ENCODE peak calls at places on chromosomes 2 and 18, in seven cellular contexts. O is H1, W is IMR-90, V is mesendoderm, I is neuronal stem cell, E is mesenchymal stem cell, Z is H9. Q is an unnamed sample.

GRCh38 chr2:188414412-188414811 is 122.7 kb downstream of the GULP1 start:
- DNase-seq in O (no peak), W (peak; percentile 52), V (no peak), I (no peak), E (no peak), Z (no peak), Q (no peak)

GRCh38 chr2:98308068-98308467 is 38.2 kb upstream of the CNGA3 start:
- DNase-seq in O (no peak), W (peak; percentile 2), V (no peak), I (no peak), E (no peak), Z (no peak), Q (peak; percentile 94)

GRCh38 chr18:47246027-47246971 is 5.2 kb downstream of the SKOR2 start:
- DNase-seq in O (no peak), W (no peak), V (no peak), I (no peak), E (no peak), Z (peak; percentile 43), Q (no peak)

GRCh38 chr2:24832991-24833671 is 39.9 kb downstream of the CENPO start:
- DNase-seq in O (no peak), W (no peak), V (no peak), I (no peak), E (no peak), Z (peak; percentile 40), Q (no peak)

GRCh38 chr2:31365348-31365747 is 49.2 kb downstream of the XDH start:
- DNase-seq in O (no peak), W (no peak), V (no peak), I (no peak), E (no peak), Z (no peak), Q (no peak)

GRCh38 chr2:222862068-222862914 is 1.5 kb downstream of the ACSL3 start:
- DNase-seq in O (no peak), W (peak; percentile 62), V (no peak), I (no peak), E (peak; percentile 63), Z (no peak), Q (no peak)

GRCh38 chr2:236714061-236714460 is 144.4 kb downstream of the ACKR3 start:
- DNase-seq in O (no peak), W (no peak), V (no peak), I (no peak), E (no peak), Z (no peak), Q (no peak)

GRCh38 chr2:118319271-118319684 is 231.0 kb downstream of the INSIG2 start:
- DNase-seq in O (peak; percentile 93), W (no peak), V (peak; percentile 96), I (peak; percentile 41), E (no peak), Z (peak; percentile 96), Q (no peak)

GRCh38 chr2:43193652-43193995 is 32.8 kb downstream of the ZFP36L2 start:
- DNase-seq in O (no peak), W (no peak), V (no peak), I (no peak), E (no peak), Z (no peak), Q (no peak)

GRCh38 chr2:21804151-21804550 is 680.4 kb downstream of the TDRD15 start:
- DNase-seq in O (no peak), W (no peak), V (no peak), I (no peak), E (no peak), Z (no peak), Q (no peak)

GRCh38 chr2:198756166-198756565 is 701.6 kb downstream of the SATB2 start:
- DNase-seq in O (no peak), W (peak; percentile 18), V (no peak), I (no peak), E (no peak), Z (no peak), Q (no peak)

GRCh38 chr2:237128026-237128703 is 42.5 kb downstream of the COPS8 start:
- DNase-seq in O (peak; percentile 46), W (peak; percentile 100), V (peak; percentile 88), I (peak; percentile 31), E (peak; percentile 99), Z (peak; percentile 75), Q (peak; percentile 38)

GRCh38 chr18:77376733-77377094 is 127.1 kb downstream of the GALR1 start:
- DNase-seq in O (no peak), W (no peak), V (no peak), I (no peak), E (no peak), Z (no peak), Q (no peak)

GRCh38 chr18:58901143-58901542 is 36.5 kb downstream of the ZNF532 start:
- DNase-seq in O (no peak), W (no peak), V (no peak), I (no peak), E (no peak), Z (no peak), Q (no peak)

GRCh38 chr18:6406910-6407470 is 7.7 kb downstream of the L3MBTL4 start:
- DNase-seq in O (no peak), W (no peak), V (no peak), I (no peak), E (no peak), Z (no peak), Q (no peak)

GRCh38 chr2:48356701-48357322 is 173.1 kb upstream of the STON1 start:
- DNase-seq in O (no peak), W (peak; percentile 73), V (no peak), I (no peak), E (peak; percentile 80), Z (no peak), Q (peak; percentile 68)

GRCh38 chr2:105324732-105325131 is 4.8 kb downstream of the TGFBRAP1 start:
- DNase-seq in O (no peak), W (peak; percentile 62), V (peak; percentile 86), I (no peak), E (peak; percentile 89), Z (no peak), Q (peak; percentile 79)

GRCh38 chr2:45394216-45394615 is 216.9 kb downstream of the SRBD1 start:
- DNase-seq in O (no peak), W (no peak), V (no peak), I (no peak), E (no peak), Z (no peak), Q (no peak)

GRCh38 chr2:19026156-19026660 is 332.2 kb downstream of the OSR1 start:
- DNase-seq in O (no peak), W (no peak), V (no peak), I (no peak), E (no peak), Z (no peak), Q (no peak)

GRCh38 chr18:12257996-12258718 is 4.0 kb downstream of the CIDEA start:
- DNase-seq in O (no peak), W (no peak), V (no peak), I (no peak), E (no peak), Z (no peak), Q (peak; percentile 42)

GRCh38 chr2:152814475-152815030 is 96.1 kb downstream of the ARL6IP6 start:
- DNase-seq in O (no peak), W (no peak), V (no peak), I (no peak), E (no peak), Z (no peak), Q (no peak)

GRCh38 chr2:218582085-218582484 is 13.4 kb downstream of the CNOT9 start:
- DNase-seq in O (no peak), W (peak; percentile 90), V (no peak), I (no peak), E (peak; percentile 50), Z (no peak), Q (no peak)

GRCh38 chr2:11669454-11670291 is at the start of gene NTSR2:
- DNase-seq in O (peak; percentile 65), W (peak; percentile 53), V (peak; percentile 89), I (peak; percentile 73), E (peak; percentile 54), Z (peak; percentile 89), Q (peak; percentile 71)

DNA sequence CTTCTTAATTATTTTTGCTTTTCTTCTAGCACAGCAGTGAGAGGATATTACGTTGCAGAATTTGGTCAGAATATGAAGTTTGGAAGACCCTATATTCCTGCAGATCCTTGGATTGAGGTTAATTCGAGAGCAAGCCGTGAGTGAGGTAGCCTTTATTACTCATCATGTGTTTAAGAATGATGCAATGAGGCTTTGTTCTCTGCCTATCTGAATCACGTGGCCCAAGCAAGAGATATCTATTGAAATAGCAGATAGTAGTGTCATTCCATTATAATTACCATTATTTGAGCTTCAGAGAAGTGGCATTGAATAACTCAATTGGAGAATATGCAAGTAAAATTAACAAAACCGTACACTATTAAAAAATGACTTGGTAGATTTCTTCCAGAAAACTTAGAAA is 641.1 kb downstream of the TMEM182 start:
- DNase-seq in O (no peak), W (no peak), V (peak; percentile 81), I (no peak), E (no peak), Z (no peak), Q (no peak)
- H3K27ac ChIP-seq in O (no peak overlapping the region), W (no peak overlapping the region), V (peak overlapping the region; percentile 87), I (no peak overlapping the region), E (no peak overlapping the region), Z (peak overlapping the region; percentile 1), Q (no peak overlapping the region)

GRCh38 chr2:60522462-60522861 is 31.0 kb downstream of the BCL11A start:
- DNase-seq in O (no peak), W (no peak), V (no peak), I (no peak), E (no peak), Z (no peak), Q (no peak)
- H2BK120ac ChIP-seq in O (no peak overlapping the region), W (no peak overlapping the region), V (no peak overlapping the region), I (no peak overlapping the region), E (no peak overlapping the region), Z (no peak overlapping the region), Q (no peak overlapping the region)

DNA sequence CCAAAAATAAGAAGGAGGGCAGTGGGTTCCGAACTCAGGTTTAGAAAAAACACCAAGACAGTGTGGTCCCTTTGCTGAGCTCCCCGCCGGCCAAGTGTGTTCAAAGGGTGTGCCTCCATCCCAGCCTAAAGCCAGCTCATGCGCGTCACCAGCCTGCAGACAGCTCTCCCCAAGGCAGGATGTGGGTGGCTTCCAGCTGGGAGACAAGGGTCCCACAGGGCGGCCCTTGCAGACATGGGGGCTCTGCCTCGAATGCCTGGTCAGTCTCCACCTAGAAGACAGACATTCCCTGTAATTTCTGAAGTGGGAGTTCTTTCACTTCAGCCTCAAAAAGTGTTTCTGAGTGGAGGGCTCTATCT is 135.8 kb upstream of the GPC1 start:
- DNase-seq in O (no peak), W (no peak), V (no peak), I (no peak), E (no peak), Z (no peak), Q (no peak)
- H3K18ac ChIP-seq in O (no peak overlapping the region), W (no peak overlapping the region), V (no peak overlapping the region), I (no peak overlapping the region), E (no peak overlapping the region), Z (no peak overlapping the region), Q (no peak overlapping the region)

GRCh38 chr2:113878743-113879142 is 11.1 kb upstream of the ACTR3 start:
- DNase-seq in O (no peak), W (no peak), V (no peak), I (no peak), E (no peak), Z (no peak), Q (no peak)

GRCh38 chr2:113879457-113879856 is 10.4 kb upstream of the ACTR3 start:
- DNase-seq in O (no peak), W (no peak), V (no peak), I (no peak), E (no peak), Z (no peak), Q (no peak)

GRCh38 chr2:113873867-113874266 is 16.0 kb upstream of the ACTR3 start:
- DNase-seq in O (no peak), W (no peak), V (no peak), I (no peak), E (no peak), Z (no peak), Q (no peak)

GRCh38 chr2:113877651-113878594 is 12.0 kb upstream of the ACTR3 start:
- DNase-seq in O (no peak), W (peak; percentile 61), V (no peak), I (no peak), E (peak; percentile 74), Z (no peak), Q (no peak)

GRCh38 chr2:113876503-113877387 is 13.1 kb upstream of the ACTR3 start:
- DNase-seq in O (no peak), W (no peak), V (peak; percentile 57), I (no peak), E (no peak), Z (peak; percentile 63), Q (peak; percentile 43)
- H3K27ac ChIP-seq in O (no peak overlapping the region), W (no peak overlapping the region), V (no peak overlapping the region), I (no peak overlapping the region), E (no peak overlapping the region), Z (no peak overlapping the region), Q (no peak overlapping the region)

Q was measured in trophoblast cell.